ENCODE peak calls at places on chromosomes 7 and 10, in ten cellular contexts. W is cardiac fibroblast; L is natural killer cell; Q is effector CD4-positive, alpha-beta T cell; D is amniotic stem cell; A is GM20000; O is heart right ventricle; I is NCI-H774; M is NCI-H2029 treated with DMSO at 0.1 percent for 48 hours; B is CD4-positive, CD25-positive, alpha-beta regulatory T cell. J is an unnamed sample.
A peak's percentile ranks its signal among the peaks of the same experiment; 100 is the strongest.

GRCh38 chr10:118635674-118636402 is 40.4 kb upstream of the PRLHR start:
- DNase-seq in D (no peak), L (no peak), O (no peak), I (no peak), Q (no peak), M (no peak), A (no peak), B (no peak), W (no peak), J (no peak)

GRCh38 chr10:75283150-75284096 is 47.7 kb upstream of the COMTD1 start:
- DNase-seq in L (no peak), M (no peak), A (no peak), D (no peak), Q (no peak), O (no peak), I (peak; percentile 42), B (no peak), W (peak; percentile 66), J (no peak)

GRCh38 chr7:15780271-15780670 is 93.8 kb upstream of the MEOX2 start:
- DNase-seq in A (no peak), I (no peak), M (no peak), L (no peak), B (no peak), W (peak; percentile 65), O (no peak), Q (no peak), D (no peak), J (no peak)

GRCh38 chr7:54788664-54789063 is 29.7 kb upstream of the SEC61G start:
- DNase-seq in D (peak; percentile 65), A (peak; percentile 48), W (peak; percentile 90), I (peak; percentile 77), L (no peak), O (peak; percentile 36), B (no peak), M (no peak), Q (no peak), J (peak; percentile 18)

GRCh38 chr10:60757422-60757895 is 20.8 kb upstream of the CDK1 start:
- DNase-seq in Q (no peak), W (no peak), D (no peak), A (no peak), O (no peak), M (no peak), L (no peak), B (no peak), I (no peak), J (no peak)

GRCh38 chr7:7662527-7662926 is 22.0 kb downstream of the UMAD1 start:
- DNase-seq in I (no peak), L (no peak), M (no peak), B (no peak), W (no peak), D (no peak), O (no peak), Q (no peak), A (no peak), J (no peak)

GRCh38 chr7:115356139-115356746 is 434.3 kb downstream of the MDFIC start:
- DNase-seq in B (no peak), A (peak; percentile 4), M (no peak), I (no peak), O (no peak), W (peak; percentile 53), L (no peak), Q (no peak), D (peak; percentile 4), J (no peak)

GRCh38 chr7:66348531-66348930 is 143.4 kb downstream of the TPST1 start:
- DNase-seq in I (no peak), D (no peak), L (no peak), A (no peak), Q (no peak), M (no peak), B (no peak), W (peak; percentile 43), O (no peak), J (no peak)

GRCh38 chr10:93707623-93708022 is 5.2 kb upstream of the FRA10AC1 start:
- DNase-seq in B (no peak), I (no peak), L (no peak), Q (no peak), A (no peak), M (no peak), W (no peak), O (no peak), D (no peak), J (no peak)

GRCh38 chr7:117008849-117009531 is 55.7 kb downstream of the ST7 start:
- DNase-seq in A (no peak), Q (no peak), B (no peak), I (no peak), M (no peak), W (peak; percentile 55), D (no peak), L (no peak), O (no peak), J (no peak)

GRCh38 chr10:114498413-114499111 is 94.3 kb upstream of the AFAP1L2 start:
- DNase-seq in I (no peak), Q (no peak), B (no peak), W (no peak), M (no peak), L (no peak), D (no peak), O (no peak), A (peak; percentile 42), J (no peak)

GRCh38 chr10:115933098-115933497 is 339.9 kb downstream of the GFRA1 start:
- DNase-seq in M (no peak), A (no peak), L (no peak), I (no peak), D (no peak), O (no peak), W (no peak), B (no peak), Q (no peak), J (no peak)

GRCh38 chr10:104678658-104679057 is 37.6 kb downstream of the SORCS3 start:
- DNase-seq in A (no peak), B (no peak), I (no peak), M (no peak), Q (no peak), L (no peak), O (no peak), W (no peak), D (no peak), J (no peak)

GRCh38 chr7:25545125-25546008 is 317.1 kb upstream of the NPVF start:
- DNase-seq in L (no peak), A (no peak), W (no peak), I (no peak), M (no peak), B (no peak), O (no peak), D (no peak), Q (no peak), J (no peak)

GRCh38 chr7:44132039-44132438 is 8.7 kb upstream of the POLD2 start:
- DNase-seq in O (peak; percentile 32), B (no peak), Q (no peak), A (no peak), L (no peak), I (no peak), W (peak; percentile 75), M (no peak), D (no peak), J (no peak)

GRCh38 chr7:43303740-43304241 is 191.3 kb downstream of the HECW1 start:
- DNase-seq in O (no peak), Q (no peak), D (no peak), L (no peak), I (no peak), M (no peak), W (peak; percentile 13), B (no peak), A (no peak), J (no peak)

GRCh38 chr7:1541431-1542162 is 11.1 kb downstream of the MAFK start:
- DNase-seq in O (no peak), D (no peak), I (no peak), W (no peak), Q (no peak), M (no peak), A (no peak), L (no peak), B (no peak), J (no peak)

GRCh38 chr7:2049782-2050510 is 182.8 kb downstream of the MAD1L1 start:
- DNase-seq in L (peak; percentile 51), I (no peak), D (no peak), Q (no peak), W (no peak), O (no peak), A (no peak), M (no peak), B (no peak), J (no peak)

GRCh38 chr7:84248267-84248666 is 53.7 kb upstream of the SEMA3A start:
- DNase-seq in L (no peak), M (no peak), I (no peak), D (no peak), Q (no peak), B (no peak), A (no peak), W (peak; percentile 31), O (no peak), J (no peak)

GRCh38 chr7:79653136-79653631 is 199.7 kb upstream of the MAGI2 start:
- DNase-seq in M (no peak), I (no peak), L (no peak), W (no peak), B (no peak), A (no peak), O (no peak), D (no peak), Q (no peak), J (no peak)

GRCh38 chr7:45196374-45196773 is 38.8 kb downstream of the RAMP3 start:
- DNase-seq in A (peak; percentile 57), I (no peak), L (no peak), Q (no peak), D (no peak), O (no peak), W (no peak), B (no peak), M (no peak), J (no peak)

GRCh38 chr10:22230331-22230833 is 12.6 kb upstream of the EBLN1 start:
- DNase-seq in Q (peak; percentile 15), I (peak; percentile 75), O (no peak), A (peak; percentile 44), M (peak; percentile 2), W (peak; percentile 80), L (no peak), D (no peak), B (no peak), J (no peak)

GRCh38 chr10:80900661-80901060 is 363.0 kb downstream of the SH2D4B start:
- DNase-seq in M (no peak), A (no peak), D (no peak), L (no peak), B (no peak), O (no peak), Q (no peak), I (no peak), W (no peak), J (no peak)

GRCh38 chr10:92242380-92242779 is 48.5 kb downstream of the CPEB3 start:
- DNase-seq in Q (no peak), I (no peak), W (no peak), D (no peak), M (no peak), L (no peak), O (no peak), A (no peak), B (no peak), J (no peak)

GRCh38 chr10:85613391-85613790 is 753.2 kb downstream of the GRID1 start:
- DNase-seq in I (no peak), B (no peak), A (no peak), M (no peak), O (no peak), L (no peak), Q (no peak), W (no peak), D (no peak), J (no peak)

GRCh38 chr10:4545077-4545476 is 280.9 kb upstream of the AKR1E2 start:
- DNase-seq in Q (no peak), L (no peak), D (no peak), W (no peak), A (no peak), B (no peak), I (no peak), O (no peak), M (no peak), J (no peak)

GRCh38 chr10:16891375-16892313 is 74.4 kb upstream of the RSU1 start:
- DNase-seq in M (no peak), W (peak; percentile 76), Q (peak; percentile 4), D (no peak), B (peak; percentile 12), A (no peak), O (peak; percentile 66), L (no peak), I (no peak), J (no peak)

GRCh38 chr7:50356212-50356944 is 51.9 kb downstream of the IKZF1 start:
- DNase-seq in A (no peak), M (no peak), W (no peak), L (no peak), D (no peak), Q (no peak), O (peak; percentile 17), B (no peak), I (no peak), J (no peak)

J was measured in pancreas.